ENCODE peak calls at places on chromosomes 6 and 20, in six cellular contexts. W is adipocyte, M is cardiac muscle cell, R is A549, J is OCI-LY7, D is HCT116. G is an unnamed sample.
A peak's percentile ranks its signal among the peaks of the same experiment; 100 is the strongest.

GRCh38 chr6:41739041-41739440 is 3.6 kb upstream of the TFEB start:
- DNase-seq in W (no peak), M (peak; percentile 68), R (no peak), J (no peak), D (no peak), G (no peak)

GRCh38 chr6:12356983-12357972 is 67.1 kb downstream of the EDN1 start:
- DNase-seq in W (no peak), M (no peak), R (no peak), J (peak; percentile 67), D (no peak), G (no peak)

GRCh38 chr6:8943073-8943472 is 507.7 kb upstream of the SLC35B3 start:
- DNase-seq in W (no peak), M (no peak), R (no peak), J (no peak), D (no peak), G (no peak)

GRCh38 chr6:46243754-46244153 is 73.0 kb upstream of the ENPP5 start:
- DNase-seq in W (no peak), M (no peak), R (no peak), J (no peak), D (no peak), G (no peak)

GRCh38 chr6:39114707-39115599 is at the start of gene SAYSD1:
- DNase-seq in W (peak; percentile 97), M (peak; percentile 97), R (peak; percentile 91), J (peak; percentile 96), D (peak; percentile 78), G (peak; percentile 82)

GRCh38 chr6:131914234-131914633 is 36.9 kb downstream of the CCN2 start:
- DNase-seq in W (no peak), M (no peak), R (no peak), J (no peak), D (no peak), G (no peak)

GRCh38 chr6:76706566-76706965 is 634.1 kb upstream of the IMPG1 start:
- DNase-seq in W (no peak), M (peak; percentile 42), R (no peak), J (no peak), D (no peak), G (no peak)

GRCh38 chr20:38139919-38140753 is 24.9 kb downstream of the TGM2 start:
- DNase-seq in W (no peak), M (peak; percentile 37), R (no peak), J (no peak), D (no peak), G (no peak)

GRCh38 chr20:34249291-34249690 is 8.1 kb downstream of the ASIP start:
- DNase-seq in W (peak; percentile 69), M (peak; percentile 72), R (no peak), J (no peak), D (no peak), G (no peak)

GRCh38 chr20:61839912-61840441 is 225.7 kb downstream of the TAF4 start:
- DNase-seq in W (no peak), M (no peak), R (no peak), J (no peak), D (no peak), G (no peak)

GRCh38 chr6:162854734-162855191 is 127.0 kb downstream of the PACRG start:
- DNase-seq in W (no peak), M (no peak), R (no peak), J (no peak), D (no peak), G (no peak)

GRCh38 chr20:50565874-50566273 is 55.7 kb downstream of the PTPN1 start:
- DNase-seq in W (no peak), M (no peak), R (no peak), J (no peak), D (no peak), G (no peak)

GRCh38 chr6:21915707-21916399 is 322.3 kb downstream of the SOX4 start:
- DNase-seq in W (peak; percentile 18), M (peak; percentile 50), R (peak; percentile 4), J (no peak), D (no peak), G (no peak)

GRCh38 chr6:48859562-48859961 is 603.5 kb downstream of the MMUT start:
- DNase-seq in W (no peak), M (no peak), R (no peak), J (no peak), D (no peak), G (no peak)

GRCh38 chr6:37483917-37484785 is 15.5 kb downstream of the CCDC167 start:
- DNase-seq in W (peak; percentile 46), M (peak; percentile 53), R (peak; percentile 26), J (peak; percentile 59), D (no peak), G (peak; percentile 82)

GRCh38 chr20:47501117-47501482 is 587 bp upstream of the NCOA3 start:
- DNase-seq in W (peak; percentile 55), M (no peak), R (no peak), J (no peak), D (no peak), G (no peak)

GRCh38 chr6:155248021-155249001 is 15.5 kb upstream of the CLDN20 start:
- DNase-seq in W (peak; percentile 72), M (peak; percentile 78), R (peak; percentile 50), J (peak; percentile 63), D (peak; percentile 21), G (no peak)

GRCh38 chr20:38278763-38279162 is 18.2 kb upstream of the KIAA1755 start:
- DNase-seq in W (no peak), M (no peak), R (no peak), J (no peak), D (no peak), G (no peak)

GRCh38 chr20:60053125-60053812 is 95.0 kb downstream of the CDH26 start:
- DNase-seq in W (no peak), M (no peak), R (peak; percentile 17), J (no peak), D (no peak), G (no peak)

GRCh38 chr6:26043389-26044139 is 43.7 kb upstream of the HFE start:
- DNase-seq in W (peak; percentile 98), M (peak; percentile 98), R (peak; percentile 91), J (peak; percentile 98), D (no peak), G (no peak)

GRCh38 chr6:17580518-17581048 is 19.5 kb upstream of the FAM8A1 start:
- DNase-seq in W (peak; percentile 42), M (peak; percentile 59), R (peak; percentile 43), J (no peak), D (no peak), G (no peak)

GRCh38 chr6:42136508-42137191 is 5.8 kb downstream of the C6orf132 start:
- DNase-seq in W (peak; percentile 53), M (peak; percentile 55), R (peak; percentile 62), J (peak; percentile 75), D (peak; percentile 88), G (peak; percentile 20)

GRCh38 chr6:135267085-135267484 is 86.0 kb downstream of the MYB start:
- DNase-seq in W (no peak), M (no peak), R (no peak), J (peak; percentile 98), D (no peak), G (no peak)

GRCh38 chr20:58693226-58694006 is 816 bp downstream of the NPEPL1 start:
- DNase-seq in W (no peak), M (no peak), R (peak; percentile 24), J (no peak), D (no peak), G (no peak)
- H3K4me3 ChIP-seq in W (peak overlapping the region; percentile 80), M (no peak overlapping the region), R (peak overlapping the region; percentile 80), J (no peak overlapping the region), D (peak overlapping the region; percentile 38), G (peak overlapping the region; percentile 23)

DNA sequence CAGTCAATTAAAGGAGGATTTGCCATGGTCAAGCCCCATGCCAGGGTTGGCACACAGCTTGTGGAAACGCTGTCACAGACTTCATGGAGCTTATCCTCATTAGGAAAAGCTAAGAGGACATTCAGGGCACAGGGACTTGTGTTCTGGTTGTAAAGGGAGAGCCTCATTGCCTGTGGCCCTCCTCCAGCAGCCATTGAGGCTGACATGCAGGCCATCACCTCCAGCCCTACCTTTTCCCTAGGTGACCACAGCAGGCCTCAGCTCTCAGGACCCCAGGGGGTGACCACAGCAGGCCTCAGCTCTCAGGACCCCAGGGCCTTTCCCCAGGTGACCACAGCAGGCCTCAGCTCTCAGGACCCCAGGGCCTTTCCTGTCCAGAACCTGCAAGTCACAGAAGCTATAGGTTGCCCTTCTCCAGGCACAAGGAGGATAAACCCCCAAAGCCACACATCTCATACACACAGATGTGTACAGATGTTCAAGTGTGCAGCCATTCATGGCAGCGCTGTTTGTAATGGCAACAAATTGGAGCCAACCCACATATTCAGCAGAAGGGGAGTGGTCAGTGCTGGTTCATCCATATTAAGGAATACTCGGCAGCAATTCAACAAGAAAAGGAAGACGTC is 26.1 kb downstream of the DUSP22 start:
- DNase-seq in W (no peak), M (no peak), R (no peak), J (no peak), D (no peak), G (no peak)
- H3K9me3 ChIP-seq in W (no peaks in the 10 kb centered on the region), M (no peaks in the 10 kb centered on the region), R (no peaks in the 10 kb centered on the region), J (no peaks in the 10 kb centered on the region), D (no peaks in the 10 kb centered on the region), G (peaks cover 25% of the 10 kb centered on the region)

GRCh38 chr6:3789896-3790558 is 38.5 kb upstream of the PXDC1 start:
- DNase-seq in W (no peak), M (no peak), R (no peak), J (no peak), D (no peak), G (no peak)

GRCh38 chr6:3788408-3789017 is 37.0 kb upstream of the PXDC1 start:
- DNase-seq in W (no peak), M (peak; percentile 90), R (no peak), J (no peak), D (no peak), G (no peak)

GRCh38 chr6:3786131-3786530 is 34.6 kb upstream of the PXDC1 start:
- DNase-seq in W (peak; percentile 68), M (no peak), R (no peak), J (no peak), D (no peak), G (no peak)

GRCh38 chr6:3791526-3792212 is 40.2 kb upstream of the PXDC1 start:
- DNase-seq in W (no peak), M (no peak), R (no peak), J (no peak), D (no peak), G (no peak)

DNA sequence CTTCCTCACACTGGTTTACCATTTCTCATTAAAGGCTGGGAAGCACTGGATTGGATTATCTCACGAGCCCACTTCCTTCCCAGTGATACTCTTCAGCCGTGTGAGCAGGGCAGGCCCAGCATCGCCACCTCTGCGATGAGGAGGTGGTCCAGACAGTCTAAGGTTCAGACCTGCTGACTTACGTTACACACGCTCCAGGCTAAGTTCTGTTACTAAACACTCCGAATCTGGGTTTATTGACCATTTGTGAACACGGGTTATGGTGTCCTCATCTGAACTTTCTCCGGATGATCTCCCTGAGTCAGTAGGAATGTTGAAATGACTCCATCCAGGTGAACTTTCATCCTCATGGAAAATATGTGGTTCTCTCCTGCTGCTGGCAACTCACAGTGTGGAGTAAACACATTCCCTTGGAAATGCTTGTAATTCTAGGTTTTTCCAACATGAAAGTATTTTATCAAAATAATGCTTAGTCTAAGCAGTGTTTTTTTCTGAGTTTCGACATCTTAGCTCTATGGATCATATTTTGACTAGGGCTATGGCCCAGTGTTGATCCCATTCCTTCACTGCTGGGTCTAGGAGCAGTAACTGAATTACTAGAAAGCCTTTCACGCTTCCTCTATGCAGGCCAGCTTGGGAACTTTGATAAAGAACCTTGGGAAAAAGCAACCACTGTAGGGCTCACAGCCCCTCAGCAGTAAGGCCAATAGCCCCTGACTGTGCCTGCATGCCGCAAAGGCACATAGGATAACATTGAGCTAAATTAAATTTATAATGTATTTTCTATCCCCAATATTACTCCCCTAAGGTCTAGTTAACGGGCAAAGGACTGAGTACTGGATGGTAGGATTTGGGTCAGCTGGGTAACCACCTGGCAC is 37.7 kb upstream of the PXDC1 start:
- DNase-seq in W (peak; percentile 51), M (peak; percentile 55), R (peak; percentile 20), J (no peak), D (no peak), G (no peak)
- H3K4me3 ChIP-seq in W (no peak overlapping the region), M (no peak overlapping the region), R (no peak overlapping the region), J (no peak overlapping the region), D (no peak overlapping the region), G (no peak overlapping the region)

GRCh38 chr6:168711666-168712300 is 270.8 kb downstream of the SMOC2 start:
- DNase-seq in W (no peak), M (no peak), R (no peak), J (no peak), D (no peak), G (no peak)
- H3K9me3 ChIP-seq in W (no peaks in the 10 kb centered on the region), M (no peaks in the 10 kb centered on the region), R (no peaks in the 10 kb centered on the region), J (no peaks in the 10 kb centered on the region), D (no peaks in the 10 kb centered on the region), G (no peaks in the 10 kb centered on the region)

G was measured in HAP-1.